ENCODE peak calls at places on chromosomes 13 and 19, in seven cellular contexts. D is iris pigment epithelial cell; Z is mesothelial cell of epicardium; G is activated T-cell treated with anti-CD3 and anti-CD28 coated beads for 4 hours; H is nucleus accumbens; L is NCI-H1417; M is CD8-positive, alpha-beta memory T cell. O is an unnamed sample.

GRCh38 chr13:20371825-20372224 is 139.7 kb upstream of the GJB6 start:
- DNase-seq in D (no peak), Z (no peak), G (no peak), H (no peak), L (no peak), M (no peak), O (no peak)

GRCh38 chr19:33396701-33397535 is 23.4 kb downstream of the CEBPG start:
- DNase-seq in D (no peak), Z (no peak), G (no peak), H (no peak), L (no peak), M (no peak), O (no peak)

GRCh38 chr13:53048880-53049279 is 20.3 kb downstream of the OLFM4 start:
- DNase-seq in D (no peak), Z (no peak), G (no peak), H (no peak), L (no peak), M (no peak), O (no peak)

GRCh38 chr19:2491130-2491801 is 15.3 kb downstream of the GADD45B start:
- DNase-seq in D (peak), Z (no peak), G (no peak), H (no peak), L (peak), M (no peak), O (no peak)

GRCh38 chr19:35170359-35171061 is 16.0 kb downstream of the FXYD5 start:
- DNase-seq in D (no peak), Z (no peak), G (no peak), H (no peak), L (no peak), M (no peak), O (no peak)

GRCh38 chr13:41581884-41582547 is 124.7 kb downstream of the RGCC start:
- DNase-seq in D (no peak), Z (no peak), G (no peak), H (no peak), L (no peak), M (no peak), O (no peak)

GRCh38 chr19:29372921-29373797 is 152.6 kb upstream of the VSTM2B start:
- DNase-seq in D (no peak), Z (no peak), G (no peak), H (no peak), L (no peak), M (no peak), O (no peak)

GRCh38 chr19:16473875-16474397 is 2.2 kb upstream of the EPS15L1 start:
- DNase-seq in D (no peak), Z (no peak), G (no peak), H (no peak), L (no peak), M (no peak), O (no peak)

GRCh38 chr13:31310781-31311180 is 111.0 kb downstream of the B3GLCT start:
- DNase-seq in D (no peak), Z (no peak), G (no peak), H (no peak), L (peak), M (no peak), O (no peak)

GRCh38 chr19:15934332-15935078 is at the start of gene CYP4F11:
- DNase-seq in D (no peak), Z (no peak), G (no peak), H (peak), L (no peak), M (no peak), O (no peak)

GRCh38 chr19:51488491-51488890 is 10.2 kb downstream of the CEACAM18 start:
- DNase-seq in D (no peak), Z (no peak), G (no peak), H (no peak), L (no peak), M (no peak), O (no peak)

GRCh38 chr19:12794196-12794921 is 3.1 kb downstream of the JUNB start:
- DNase-seq in D (peak), Z (no peak), G (no peak), H (no peak), L (peak), M (no peak), O (no peak)

GRCh38 chr13:42102961-42103688 is 54.7 kb downstream of the DGKH start:
- DNase-seq in D (peak), Z (no peak), G (no peak), H (no peak), L (no peak), M (no peak), O (no peak)

GRCh38 chr13:48004201-48004600 is 3.1 kb upstream of the SUCLA2 start:
- DNase-seq in D (no peak), Z (no peak), G (no peak), H (no peak), L (no peak), M (no peak), O (no peak)

GRCh38 chr19:14733574-14733973 is 43.7 kb downstream of the ZNF333 start:
- DNase-seq in D (no peak), Z (no peak), G (no peak), H (no peak), L (no peak), M (no peak), O (no peak)

GRCh38 chr13:83332751-83333150 is 549.5 kb downstream of the SLITRK1 start:
- DNase-seq in D (no peak), Z (no peak), G (no peak), H (no peak), L (no peak), M (no peak), O (no peak)

GRCh38 chr19:46610851-46611770 is 10.0 kb downstream of the CALM3 start:
- DNase-seq in D (peak), Z (no peak), G (no peak), H (no peak), L (no peak), M (no peak), O (no peak)

GRCh38 chr13:43229506-43229905 is 206.1 kb downstream of the DNAJC15 start:
- DNase-seq in D (peak), Z (no peak), G (no peak), H (no peak), L (no peak), M (no peak), O (no peak)

GRCh38 chr19:38209152-38209551 is 14.9 kb downstream of the DPF1 start:
- DNase-seq in D (no peak), Z (no peak), G (no peak), H (no peak), L (no peak), M (no peak), O (no peak)

GRCh38 chr19:49682274-49682673 is 5.2 kb downstream of the PRMT1 start:
- DNase-seq in D (no peak), Z (no peak), G (no peak), H (no peak), L (no peak), M (no peak), O (no peak)

GRCh38 chr19:30406220-30406944 is 34.2 kb downstream of the ZNF536 start:
- DNase-seq in D (no peak), Z (no peak), G (no peak), H (peak), L (no peak), M (no peak), O (no peak)

GRCh38 chr19:7917292-7918061 is 2.7 kb upstream of the SNAPC2 start:
- DNase-seq in D (peak), Z (peak), G (peak), H (no peak), L (peak), M (peak), O (no peak)

GRCh38 chr19:37969695-37970094 is 62.7 kb downstream of the SIPA1L3 start:
- DNase-seq in D (no peak), Z (no peak), G (no peak), H (no peak), L (peak), M (no peak), O (no peak)

GRCh38 chr13:42702726-42703125 is 78.7 kb upstream of the FAM216B start:
- DNase-seq in D (no peak), Z (no peak), G (no peak), H (no peak), L (no peak), M (no peak), O (no peak)

GRCh38 chr19:16698914-16699313 is 20.7 kb upstream of the NWD1 start:
- DNase-seq in D (no peak), Z (no peak), G (no peak), H (no peak), L (no peak), M (no peak), O (no peak)

GRCh38 chr19:35461050-35461449 is 13.0 kb downstream of the FFAR2 start:
- DNase-seq in D (no peak), Z (no peak), G (no peak), H (no peak), L (no peak), M (no peak), O (no peak)

GRCh38 chr13:30457306-30457891 is 8.3 kb downstream of the HMGB1 start:
- DNase-seq in D (no peak), Z (no peak), G (no peak), H (no peak), L (peak), M (no peak), O (no peak)

GRCh38 chr13:39051157-39051556 is 12.9 kb downstream of the NHLRC3 start:
- DNase-seq in D (peak), Z (no peak), G (no peak), H (no peak), L (peak), M (no peak), O (no peak)

GRCh38 chr13:62320129-62320724 is 904.6 kb upstream of the PCDH20 start:
- DNase-seq in D (peak), Z (no peak), G (no peak), H (no peak), L (peak), M (no peak), O (no peak)

GRCh38 chr13:111664060-111664459 is 343.6 kb downstream of the TEX29 start:
- DNase-seq in D (no peak), Z (no peak), G (no peak), H (no peak), L (no peak), M (no peak), O (no peak)

GRCh38 chr19:46350029-46350757 is 3.3 kb downstream of the PPP5C start:
- DNase-seq in D (no peak), Z (no peak), G (no peak), H (no peak), L (peak), M (no peak), O (peak)

GRCh38 chr13:112728375-112729126 is 38.7 kb downstream of the ATP11A start:
- DNase-seq in D (no peak), Z (no peak), G (no peak), H (no peak), L (no peak), M (no peak), O (no peak)

GRCh38 chr13:76965759-76966421 is 17.6 kb downstream of the ACOD1 start:
- DNase-seq in D (peak), Z (no peak), G (no peak), H (no peak), L (peak), M (no peak), O (no peak)

GRCh38 chr13:93766719-93767118 is 540.1 kb downstream of the GPC6 start:
- DNase-seq in D (no peak), Z (no peak), G (no peak), H (no peak), L (no peak), M (no peak), O (no peak)

GRCh38 chr19:51887522-51888498 is at the start of gene ZNF577:
- DNase-seq in D (peak), Z (peak), G (peak), H (peak), L (no peak), M (peak), O (peak)

GRCh38 chr19:19459707-19460251 is 54.3 kb downstream of the GATAD2A start:
- DNase-seq in D (peak), Z (no peak), G (peak), H (no peak), L (no peak), M (peak), O (peak)

GRCh38 chr19:2332341-2333026 is 4.0 kb downstream of the SPPL2B start:
- DNase-seq in D (no peak), Z (no peak), G (no peak), H (no peak), L (peak), M (no peak), O (no peak)

GRCh38 chr13:46698015-46698414 is 98.9 kb downstream of the ESD start:
- DNase-seq in D (no peak), Z (no peak), G (no peak), H (no peak), L (no peak), M (no peak), O (no peak)

GRCh38 chr13:50731400-50731799 is 112.1 kb downstream of the DLEU7 start:
- DNase-seq in D (peak), Z (no peak), G (no peak), H (no peak), L (peak), M (no peak), O (no peak)

GRCh38 chr13:99959538-99960230 is 11.9 kb downstream of the ZIC5 start:
- DNase-seq in D (peak), Z (no peak), G (no peak), H (no peak), L (peak), M (no peak), O (no peak)